ENCODE peak calls at places on chromosomes 16 and 17, in five cellular contexts. T is fibroblast of mammary gland, J is HL-60, F is GM12878, P is H1. V is an unnamed sample.

GRCh38 chr17:50102164-50102991 is 7.2 kb downstream of the PDK2 start:
- DNase-seq in F (no peak), T (no peak), P (no peak), J (no peak), V (no peak)

GRCh38 chr17:17681744-17682292 is 560 bp downstream of the RAI1 start:
- DNase-seq in T (no peak), J (peak), F (no peak), P (no peak), V (peak)

GRCh38 chr16:61412562-61412961 is 623.7 kb downstream of the CDH8 start:
- DNase-seq in T (no peak), J (no peak), F (no peak), P (no peak), V (no peak)

GRCh38 chr16:23420011-23420410 is 33.0 kb downstream of the COG7 start:
- DNase-seq in T (no peak), P (no peak), F (no peak), J (no peak), V (no peak)

GRCh38 chr17:53950207-53950857 is 127.6 kb downstream of the KIF2B start:
- DNase-seq in J (no peak), T (no peak), F (no peak), P (peak), V (no peak)

GRCh38 chr16:51152691-51153261 is 1.7 kb upstream of the SALL1 start:
- DNase-seq in F (no peak), T (peak), J (no peak), P (no peak), V (no peak)

GRCh38 chr17:77364381-77364911 is 223.7 kb downstream of the SEC14L1 start:
- DNase-seq in P (no peak), T (no peak), F (no peak), J (no peak), V (no peak)

GRCh38 chr16:31451201-31451600 is 8.1 kb upstream of the ARMC5 start:
- DNase-seq in J (no peak), P (no peak), T (no peak), F (no peak), V (no peak)

GRCh38 chr17:48021964-48022363 is 15.6 kb downstream of the COPZ2 start:
- DNase-seq in T (no peak), P (no peak), J (peak), F (no peak), V (no peak)

GRCh38 chr16:69495821-69496220 is 69.9 kb upstream of the NFAT5 start:
- DNase-seq in P (no peak), T (no peak), F (no peak), J (no peak), V (no peak)

GRCh38 chr16:72932050-72932449 is 115.9 kb downstream of the ZFHX3 start:
- DNase-seq in F (no peak), J (peak), T (peak), P (no peak), V (no peak)

GRCh38 chr17:81601525-81602120 is 35.3 kb downstream of the NPLOC4 start:
- DNase-seq in F (peak), T (peak), P (no peak), J (peak), V (peak)

GRCh38 chr17:77796201-77796860 is 162.2 kb upstream of the TNRC6C start:
- DNase-seq in F (no peak), T (peak), P (no peak), J (no peak), V (no peak)

GRCh38 chr17:66255112-66255511 is 25.9 kb upstream of the APOH start:
- DNase-seq in P (no peak), F (no peak), J (peak), T (peak), V (no peak)

GRCh38 chr16:6642271-6642670 is 690.4 kb upstream of the RBFOX1 start:
- DNase-seq in P (no peak), F (no peak), T (no peak), J (no peak), V (no peak)

GRCh38 chr16:19083670-19084069 is 16.3 kb downstream of the COQ7 start:
- DNase-seq in F (no peak), J (no peak), P (no peak), T (no peak), V (no peak)
- TF ChIP-seq CTCF in F (no peak), J (no peak), P (no peak), T (no peak), V (no peak)

DNA sequence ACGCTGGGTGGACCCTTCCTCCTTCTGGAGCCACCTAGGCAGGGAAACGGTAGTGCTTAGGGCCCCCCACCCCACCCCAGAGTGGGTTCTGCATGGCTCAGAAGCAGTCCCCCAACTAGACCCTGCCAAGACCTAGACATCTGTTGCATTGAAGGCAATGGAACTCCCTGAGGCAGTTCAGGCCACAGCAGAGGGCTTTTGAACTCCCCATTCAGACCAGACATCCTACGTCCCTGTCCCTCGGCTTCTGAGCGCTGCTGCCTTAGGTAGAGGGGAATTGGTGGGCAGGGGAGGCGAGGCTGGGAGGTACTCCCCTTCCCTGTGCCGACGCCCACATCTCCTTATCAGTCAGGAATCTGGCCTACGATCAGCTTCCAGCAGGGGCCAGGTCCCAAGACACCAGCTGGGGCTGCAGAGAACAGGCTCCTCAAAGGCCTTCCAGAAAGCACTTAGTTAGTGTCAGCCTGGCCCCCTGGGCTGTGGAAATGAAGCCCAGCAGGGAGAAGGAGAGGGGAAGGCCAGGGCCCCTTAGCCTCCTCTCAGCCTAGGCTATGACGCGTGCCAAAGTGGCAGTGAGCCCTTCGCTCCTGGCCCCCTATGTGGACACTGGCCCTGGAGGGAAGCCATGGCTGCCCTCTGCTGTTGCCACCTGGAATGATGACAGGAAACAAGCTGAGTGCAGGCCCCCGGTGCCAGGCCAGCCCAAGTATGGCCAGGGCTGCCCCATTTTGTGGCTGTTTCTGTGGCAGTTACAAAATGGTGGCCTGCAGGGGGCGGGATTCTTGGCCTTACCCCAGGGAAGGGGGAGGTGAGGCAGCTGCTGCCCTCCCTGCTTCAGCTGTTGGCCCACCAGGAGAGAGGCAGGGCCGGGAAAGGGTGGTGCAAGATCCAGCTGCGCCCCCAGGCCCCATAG is 11.1 kb downstream of the TBX4 start:
- DNase-seq in T (no peak), J (no peak), P (no peak), F (no peak), V (no peak)
- TF ChIP-seq CTCF in T (no peak), J (no peak), P (peak), F (no peak), V (no peak)

GRCh38 chr17:21061971-21062526 is 19.2 kb upstream of the USP22 start:
- DNase-seq in P (no peak), J (no peak), T (no peak), F (peak), V (peak)
- TF ChIP-seq CTCF in P (no peak), J (no peak), T (no peak), F (peak), V (peak)

GRCh38 chr17:45317113-45317820 is 447 bp upstream of the MAP3K14 start:
- DNase-seq in J (peak), T (peak), F (peak), P (peak), V (peak)

GRCh38 chr17:45318561-45319230 is 1.9 kb upstream of the MAP3K14 start:
- DNase-seq in T (no peak), J (no peak), F (no peak), P (no peak), V (no peak)

GRCh38 chr17:45315583-45316270 is 1.1 kb downstream of the MAP3K14 start:
- DNase-seq in J (no peak), F (no peak), T (no peak), P (no peak), V (no peak)

GRCh38 chr17:45314761-45315549 is 1.9 kb downstream of the MAP3K14 start:
- DNase-seq in F (no peak), P (no peak), J (peak), T (no peak), V (peak)

GRCh38 chr17:45316271-45317112 is at the start of gene MAP3K14:
- DNase-seq in P (no peak), J (peak), F (no peak), T (peak), V (peak)
- TF ChIP-seq CTCF in P (peak), J (no peak), F (peak), T (peak), V (no peak)

DNA sequence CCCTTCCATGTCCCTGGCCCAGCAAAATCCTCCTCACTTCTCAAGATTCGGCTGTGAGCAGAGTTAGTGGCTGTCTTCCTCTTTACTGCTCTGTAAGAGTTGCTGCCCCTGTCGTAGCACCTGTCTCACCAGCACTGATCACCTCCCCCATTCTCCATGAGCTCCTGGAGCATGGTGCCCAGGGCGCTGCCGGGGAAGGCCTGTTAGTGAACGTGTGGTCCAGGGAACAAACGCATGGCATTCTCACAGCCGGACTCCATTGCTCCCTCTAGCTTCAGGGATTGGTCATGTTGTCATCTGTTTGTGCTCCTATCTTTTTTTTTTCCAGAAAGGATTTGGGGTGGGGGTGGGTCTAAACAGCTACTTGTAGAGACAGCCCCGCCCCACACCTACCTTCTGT is 141.2 kb downstream of the CMIP start:
- DNase-seq in J (no peak), T (no peak), P (peak), F (no peak), V (no peak)
- TF ChIP-seq CTCF in J (no peak), T (peak), P (peak), F (no peak), V (no peak)

V was measured in B cell.